ENCODE peak calls at places on chromosomes 3 and 15, in eight cellular contexts. Z is lung, G is A549, O is testis, Q is lower leg skin, B is GM12878, U is MCF 10A, D is RWPE1. J is an unnamed sample.

GRCh38 chr3:180433172-180433571 is 168.8 kb upstream of the TTC14 start:
- DNase-seq in Z (no peak), G (no peak), O (no peak), Q (no peak), B (no peak), U (peak; percentile 67), D (peak; percentile 80), J (no peak)

GRCh38 chr3:120420855-120421570 is 29.8 kb downstream of the FSTL1 start:
- DNase-seq in Z (no peak), G (no peak), O (no peak), Q (no peak), B (no peak), U (no peak), D (no peak), J (no peak)

GRCh38 chr15:77483426-77483825 is 62.7 kb downstream of the HMG20A start:
- DNase-seq in Z (no peak), G (no peak), O (no peak), Q (no peak), B (no peak), U (no peak), D (no peak), J (no peak)

GRCh38 chr3:163753033-163753432 is 1325.3 kb downstream of the SI start:
- DNase-seq in Z (no peak), G (no peak), O (no peak), Q (no peak), B (no peak), U (no peak), D (no peak), J (no peak)

GRCh38 chr15:64989331-64990167 is at the start of gene SPG21:
- DNase-seq in Z (peak; percentile 94), G (peak; percentile 97), O (peak; percentile 94), Q (peak; percentile 80), B (peak; percentile 91), U (peak; percentile 92), D (peak; percentile 97), J (peak; percentile 94)

GRCh38 chr3:73772076-73772475 is 147.3 kb upstream of the PDZRN3 start:
- DNase-seq in Z (no peak), G (no peak), O (no peak), Q (no peak), B (no peak), U (no peak), D (no peak), J (no peak)

GRCh38 chr3:151085889-151086483 is 522 bp downstream of the MED12L start:
- DNase-seq in Z (no peak), G (peak; percentile 57), O (peak; percentile 23), Q (no peak), B (no peak), U (no peak), D (peak; percentile 32), J (no peak)

GRCh38 chr3:81726132-81726531 is 35.3 kb downstream of the GBE1 start:
- DNase-seq in Z (no peak), G (no peak), O (no peak), Q (no peak), B (no peak), U (no peak), D (no peak), J (no peak)

GRCh38 chr3:155131104-155131503 is 51.0 kb downstream of the MME start:
- DNase-seq in Z (no peak), G (no peak), O (no peak), Q (no peak), B (no peak), U (peak; percentile 53), D (peak; percentile 72), J (no peak)

GRCh38 chr3:83928391-83928790 is 1030.4 kb upstream of the CADM2 start:
- DNase-seq in Z (no peak), G (no peak), O (peak; percentile 80), Q (no peak), B (no peak), U (peak; percentile 29), D (no peak), J (no peak)

GRCh38 chr15:59349715-59350420 is 22.8 kb downstream of the MYO1E start:
- DNase-seq in Z (peak; percentile 46), G (peak; percentile 99), O (no peak), Q (peak; percentile 29), B (no peak), U (peak; percentile 94), D (peak; percentile 96), J (no peak)

GRCh38 chr3:125129512-125129962 is 73.7 kb upstream of the HEG1 start:
- DNase-seq in Z (peak; percentile 51), G (no peak), O (no peak), Q (peak; percentile 74), B (no peak), U (peak; percentile 97), D (peak; percentile 94), J (no peak)

GRCh38 chr15:44812029-44812517 is 75.7 kb downstream of the TRIM69 start:
- DNase-seq in Z (no peak), G (no peak), O (no peak), Q (no peak), B (no peak), U (peak; percentile 31), D (no peak), J (no peak)

GRCh38 chr3:85054579-85054978 is 95.8 kb downstream of the CADM2 start:
- DNase-seq in Z (no peak), G (no peak), O (no peak), Q (no peak), B (no peak), U (no peak), D (no peak), J (no peak)

GRCh38 chr3:183267140-183267539 is 14.1 kb downstream of the B3GNT5 start:
- DNase-seq in Z (no peak), G (no peak), O (no peak), Q (no peak), B (no peak), U (no peak), D (no peak), J (no peak)

GRCh38 chr15:68241088-68241935 is 11.8 kb upstream of the CLN6 start:
- DNase-seq in Z (no peak), G (no peak), O (no peak), Q (no peak), B (no peak), U (no peak), D (no peak), J (no peak)

GRCh38 chr3:71423151-71423906 is 160.2 kb downstream of the FOXP1 start:
- DNase-seq in Z (no peak), G (peak; percentile 15), O (no peak), Q (peak; percentile 55), B (no peak), U (peak; percentile 99), D (peak; percentile 86), J (no peak)

GRCh38 chr3:17030438-17030837 is 145.7 kb downstream of the PLCL2 start:
- DNase-seq in Z (no peak), G (no peak), O (no peak), Q (no peak), B (no peak), U (no peak), D (no peak), J (no peak)

DNA sequence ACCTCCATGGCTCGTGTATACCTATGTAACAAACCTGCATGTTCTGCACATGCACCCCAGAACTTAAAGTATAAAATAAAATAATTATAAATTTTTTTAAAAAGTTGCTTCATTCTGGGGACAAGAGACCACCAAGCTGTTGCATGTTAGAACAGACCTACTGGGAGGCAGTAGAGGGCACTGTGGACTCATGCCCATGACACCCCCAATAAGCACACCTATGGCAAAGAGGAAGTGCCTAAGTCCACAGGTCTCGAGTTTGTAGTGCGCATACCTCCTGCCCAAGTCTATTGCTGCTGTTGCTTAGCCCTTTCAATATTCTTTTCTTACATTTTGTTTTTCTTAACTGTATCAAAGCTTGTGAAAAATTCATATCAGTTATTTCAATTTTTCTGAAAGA is 267.9 kb upstream of the THBS1 start:
- DNase-seq in Z (no peak), G (no peak), O (peak; percentile 43), Q (no peak), B (no peak), U (peak; percentile 23), D (no peak), J (peak; percentile 34)
- TF ChIP-seq CTCF in Z (no peak), G (no peak), O (no peak), Q (no peak), B (peak; percentile 27), U (no peak), D (no peak), J (peak; percentile 48)

GRCh38 chr3:103787879-103788278 is 1353.1 kb downstream of the ZPLD1 start:
- DNase-seq in Z (no peak), G (no peak), O (no peak), Q (no peak), B (no peak), U (no peak), D (no peak), J (no peak)

GRCh38 chr3:103786296-103786695 is 1351.5 kb downstream of the ZPLD1 start:
- DNase-seq in Z (no peak), G (no peak), O (no peak), Q (no peak), B (no peak), U (no peak), D (no peak), J (no peak)

GRCh38 chr3:103791786-103792515 is 1357.1 kb downstream of the ZPLD1 start:
- DNase-seq in Z (no peak), G (no peak), O (no peak), Q (no peak), B (no peak), U (no peak), D (no peak), J (no peak)

GRCh38 chr3:103785537-103785936 is 1350.7 kb downstream of the ZPLD1 start:
- DNase-seq in Z (no peak), G (no peak), O (no peak), Q (no peak), B (no peak), U (no peak), D (no peak), J (no peak)

DNA sequence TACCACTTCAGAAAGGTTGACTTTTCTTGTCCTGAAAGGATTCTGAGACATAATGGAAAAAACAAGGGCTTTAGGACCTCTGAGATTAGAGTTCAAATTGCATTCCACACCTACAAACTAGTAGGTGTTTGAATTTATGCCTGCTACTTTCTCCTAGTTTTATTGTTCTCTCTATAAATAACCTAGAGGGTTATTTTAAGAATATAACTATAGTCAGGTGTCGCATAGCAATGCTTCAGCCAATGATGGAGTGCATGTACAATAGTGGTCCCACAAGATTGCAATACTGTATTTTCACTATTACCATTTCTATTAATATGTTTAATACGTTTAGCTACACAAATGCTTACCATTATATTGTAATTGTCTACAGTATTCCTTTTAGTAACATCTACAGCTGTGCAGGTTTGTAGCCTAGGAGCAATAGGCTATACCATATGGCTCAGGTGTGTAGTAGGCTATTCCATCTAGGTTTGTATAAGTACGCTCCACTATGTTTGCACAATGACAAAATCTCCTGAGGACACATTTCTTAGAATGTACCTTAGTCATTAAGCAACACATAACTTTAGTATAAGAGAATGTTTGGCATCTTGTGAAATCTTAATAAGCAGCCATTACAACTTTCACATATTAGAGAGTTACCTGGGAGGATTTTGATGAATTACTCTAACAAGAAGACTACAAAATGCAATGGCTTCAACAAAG is 1352.5 kb downstream of the ZPLD1 start:
- DNase-seq in Z (no peak), G (no peak), O (no peak), Q (no peak), B (no peak), U (no peak), D (no peak), J (no peak)
- TF ChIP-seq CTCF in Z (no peak), G (no peak), O (no peak), Q (no peak), B (no peak), U (no peak), D (no peak), J (no peak)

GRCh38 chr3:142958707-142959106 is 4.8 kb downstream of the PAQR9 start:
- DNase-seq in Z (no peak), G (peak; percentile 36), O (no peak), Q (no peak), B (no peak), U (peak; percentile 93), D (peak; percentile 89), J (no peak)
- TF ChIP-seq CTCF in Z (no peak), G (peak; percentile 21), O (no peak), Q (no peak), B (no peak), U (no peak), D (no peak), J (no peak)

GRCh38 chr3:29644261-29644660 is 363.4 kb downstream of the RBMS3 start:
- DNase-seq in Z (no peak), G (no peak), O (no peak), Q (no peak), B (no peak), U (no peak), D (no peak), J (no peak)
- TF ChIP-seq CTCF in Z (no peak), G (no peak), O (no peak), Q (no peak), B (no peak), U (no peak), D (no peak), J (no peak)

J was measured in GM12864.